ENCODE peak calls at places on chromosomes 2 and 18, in five cellular contexts. B is HepG2, Z is GM12878, O is A549, S is H1. I is an unnamed sample.

GRCh38 chr2:152925540-152926448 is 207.4 kb downstream of the ARL6IP6 start:
- DNase-seq in S (peak), O (peak), B (peak), Z (peak), I (peak)

GRCh38 chr2:110182449-110182848 is 22.4 kb downstream of the NPHP1 start:
- DNase-seq in O (no peak), B (no peak), Z (no peak), S (no peak), I (no peak)

GRCh38 chr18:57585846-57586242 is 658 bp downstream of the FECH start:
- DNase-seq in S (no peak), Z (no peak), B (no peak), O (no peak), I (no peak)

GRCh38 chr2:218002792-218003191 is at the start of gene TNS1:
- DNase-seq in B (no peak), S (no peak), Z (no peak), O (no peak), I (no peak)

GRCh38 chr2:72135921-72136320 is 11.7 kb downstream of the CYP26B1 start:
- DNase-seq in S (no peak), Z (no peak), B (no peak), O (no peak), I (no peak)

GRCh38 chr2:75047189-75047812 is 88.9 kb downstream of the POLE4 start:
- DNase-seq in O (peak), S (no peak), B (peak), Z (no peak), I (no peak)

GRCh38 chr2:217897816-217898806 is 104.7 kb downstream of the TNS1 start:
- DNase-seq in S (no peak), B (no peak), O (no peak), Z (no peak), I (no peak)

GRCh38 chr2:196640031-196640548 is 575 bp downstream of the CCDC150 start:
- DNase-seq in O (no peak), S (no peak), Z (peak), B (no peak), I (no peak)

GRCh38 chr2:37326285-37326684 is 1.7 kb upstream of the PRKD3 start:
- DNase-seq in S (no peak), B (no peak), Z (no peak), O (peak), I (peak)

GRCh38 chr2:66440692-66441091 is 5.8 kb downstream of the MEIS1 start:
- DNase-seq in Z (no peak), B (no peak), O (no peak), S (no peak), I (no peak)

GRCh38 chr2:227461878-227462462 is 10.0 kb upstream of the AGFG1 start:
- DNase-seq in B (no peak), S (no peak), O (no peak), Z (no peak), I (no peak)

GRCh38 chr2:113720167-113720566 is 36.3 kb downstream of the SLC35F5 start:
- DNase-seq in S (no peak), Z (no peak), B (peak), O (peak), I (no peak)

GRCh38 chr18:62625019-62625418 is 90.3 kb upstream of the PHLPP1 start:
- DNase-seq in S (no peak), B (no peak), O (no peak), Z (no peak), I (no peak)

GRCh38 chr2:88400398-88400797 is 52.1 kb downstream of the FOXI3 start:
- DNase-seq in B (no peak), Z (no peak), S (no peak), O (no peak), I (no peak)

GRCh38 chr18:6120820-6121279 is 225.5 kb upstream of the TMEM200C start:
- DNase-seq in Z (no peak), O (no peak), S (no peak), B (no peak), I (no peak)

GRCh38 chr2:172211507-172211906 is 108.8 kb upstream of the DLX2 start:
- DNase-seq in Z (no peak), O (no peak), S (no peak), B (no peak), I (no peak)

GRCh38 chr2:216006164-216006663 is 7.1 kb downstream of the MREG start:
- DNase-seq in B (no peak), Z (peak), O (peak), S (peak), I (peak)

GRCh38 chr2:165793161-165793778 is 777 bp downstream of the GALNT3 start:
- DNase-seq in B (no peak), S (no peak), Z (no peak), O (no peak), I (no peak)

GRCh38 chr2:219514196-219514761 is at the start of gene ASIC4:
- DNase-seq in S (no peak), Z (no peak), O (no peak), B (no peak), I (peak)

GRCh38 chr2:168663993-168664392 is 138.4 kb upstream of the NOSTRIN start:
- DNase-seq in O (no peak), Z (no peak), B (no peak), S (no peak), I (peak)

GRCh38 chr2:240021488-240022104 is 3.5 kb downstream of the NDUFA10 start:
- DNase-seq in B (peak), S (peak), Z (no peak), O (peak), I (peak)

GRCh38 chr18:63848159-63848558 is 39.3 kb upstream of the SERPINB2 start:
- DNase-seq in B (peak), Z (no peak), O (peak), S (no peak), I (peak)

GRCh38 chr2:172427990-172428840 is 829 bp downstream of the ITGA6 start:
- DNase-seq in B (peak), O (peak), S (no peak), Z (no peak), I (no peak)

GRCh38 chr2:64327510-64328414 is 126.2 kb upstream of the LGALSL start:
- DNase-seq in Z (peak), S (no peak), O (peak), B (no peak), I (no peak)

GRCh38 chr18:9722691-9723090 is 14.6 kb downstream of the RAB31 start:
- DNase-seq in Z (no peak), O (no peak), B (peak), S (no peak), I (no peak)

GRCh38 chr2:106890611-106891010 is 4.6 kb upstream of the ST6GAL2 start:
- DNase-seq in S (no peak), O (no peak), B (no peak), Z (no peak), I (no peak)

GRCh38 chr18:2797951-2798350 is 48.9 kb upstream of the EMILIN2 start:
- DNase-seq in O (no peak), B (no peak), Z (peak), S (no peak), I (no peak)

GRCh38 chr2:54602736-54603322 is 120.6 kb upstream of the EML6 start:
- DNase-seq in S (no peak), Z (no peak), B (no peak), O (no peak), I (no peak)

GRCh38 chr2:197034292-197034691 is 107.8 kb upstream of the PGAP1 start:
- DNase-seq in B (no peak), S (no peak), Z (no peak), O (no peak), I (no peak)

DNA sequence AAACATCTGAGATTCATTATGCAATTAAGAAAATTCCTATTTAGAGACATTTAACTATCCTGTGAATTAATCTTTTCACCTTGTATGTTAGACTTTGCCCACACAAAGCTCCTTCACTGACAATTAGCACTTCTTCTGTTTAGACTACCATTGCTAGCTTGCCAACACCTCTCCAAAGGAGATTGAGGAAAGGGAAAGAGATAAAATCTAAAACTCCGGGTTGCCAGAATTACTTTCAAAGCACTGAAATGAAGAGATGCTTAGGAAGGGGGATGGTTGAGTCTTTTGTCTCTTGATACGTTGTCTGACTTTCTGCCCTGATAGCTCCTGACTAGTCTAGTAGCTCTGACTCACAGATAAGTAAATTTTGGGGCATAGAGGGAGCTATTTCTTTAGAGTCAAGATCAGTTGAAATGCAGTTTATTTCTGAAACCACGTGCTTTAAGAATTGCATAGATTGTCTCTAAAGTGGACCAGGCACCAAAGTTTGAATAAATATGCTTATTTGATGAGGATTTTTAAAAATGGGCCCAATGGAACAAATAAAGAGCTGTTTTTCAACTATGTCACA is 74.1 kb upstream of the DSEL start:
- DNase-seq in O (no peak), B (no peak), S (no peak), Z (no peak), I (no peak)
- TF ChIP-seq KDM1A in O (no peak), B (no peak), S (no peak), Z (no peak), I (no peak)

GRCh38 chr2:241412144-241412543 is 56.1 kb downstream of the FARP2 start:
- DNase-seq in S (no peak), Z (no peak), B (no peak), O (peak), I (peak)
- TF ChIP-seq KDM1A in S (no peak), Z (no peak), B (no peak), O (no peak), I (peak)

GRCh38 chr2:202042444-202042843 is 8.8 kb downstream of the FZD7 start:
- DNase-seq in Z (no peak), O (no peak), B (no peak), S (no peak), I (no peak)
- TF ChIP-seq KDM1A in Z (no peak), O (no peak), B (no peak), S (no peak), I (no peak)

DNA sequence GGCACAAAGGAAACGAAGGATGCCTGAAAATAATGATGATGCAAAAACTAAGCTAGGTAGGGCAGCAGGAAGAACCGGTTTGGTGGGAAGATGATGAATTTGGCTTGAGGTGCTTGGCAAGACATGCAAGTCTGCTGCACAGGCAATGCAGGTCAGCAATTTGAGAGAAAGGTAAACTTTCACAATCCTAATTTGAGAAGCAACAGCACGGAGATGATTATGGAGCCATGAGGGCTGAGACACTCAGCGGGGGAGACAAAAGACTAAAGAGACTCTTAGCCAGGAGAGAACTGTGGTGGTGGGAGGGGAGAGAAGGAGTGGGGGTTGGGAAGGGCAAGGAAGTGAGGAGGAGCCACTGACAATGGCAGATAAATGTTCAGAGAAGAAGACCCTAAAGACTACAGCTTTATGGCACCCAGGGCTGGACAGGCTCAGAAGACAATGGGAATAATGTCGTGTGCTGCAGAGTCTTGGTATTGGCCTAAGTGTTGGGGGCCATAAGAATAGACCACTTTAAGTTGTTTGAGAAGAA is 19.4 kb upstream of the RNF149 start:
- DNase-seq in B (no peak), O (no peak), S (no peak), Z (no peak), I (no peak)
- TF ChIP-seq KDM1A in B (no peak), O (no peak), S (no peak), Z (no peak), I (no peak)

GRCh38 chr18:41618135-41618534 is 336.9 kb upstream of the PIK3C3 start:
- DNase-seq in Z (no peak), B (no peak), O (no peak), S (no peak), I (no peak)
- TF ChIP-seq KDM1A in Z (no peak), B (no peak), O (no peak), S (no peak), I (no peak)

DNA sequence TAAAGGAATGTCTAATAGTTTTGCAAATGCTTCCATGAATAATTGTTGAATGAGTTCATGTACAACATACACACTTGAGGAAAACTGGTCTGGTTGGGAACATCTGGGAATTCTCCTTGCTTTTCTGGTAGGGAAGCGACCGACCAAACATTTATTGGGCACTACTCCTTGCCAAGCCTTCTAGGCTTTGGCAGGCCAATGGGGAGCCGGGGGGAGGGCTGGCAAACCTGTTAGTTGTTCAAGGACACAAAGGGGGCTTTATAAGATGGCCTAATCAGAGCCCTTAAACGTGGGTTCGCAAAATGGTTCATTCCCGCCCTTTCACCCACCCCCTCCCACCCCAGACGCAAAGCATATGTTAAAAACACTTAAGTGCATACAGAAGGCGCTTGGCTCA is 902 bp upstream of the VSNL1 start:
- DNase-seq in B (peak), Z (no peak), O (no peak), S (no peak), I (no peak)
- TF ChIP-seq KDM1A in B (no peak), Z (no peak), O (no peak), S (no peak), I (no peak)